ENCODE peak calls at places on chromosomes 7 and 10, in ten cellular contexts. P is breast epithelium, F is Panc1, C is suprapubic skin, B is endothelial cell of umbilical vein, M is HCT116, E is spleen, Q is vagina, V is SK-N-MC, H is K562. K is an unnamed sample. For H3K9me3, the result is how much of the 10 kb centered on the place peaks cover.

GRCh38 chr7:29319719-29320521 is 125.3 kb downstream of the CHN2 start:
- DNase-seq in B (no peak), F (no peak), P (no peak), Q (no peak), E (no peak), H (no peak), M (no peak), V (no peak), C (no peak), K (no peak)

GRCh38 chr7:636396-636795 is 90.1 kb upstream of the DNAAF5 start:
- DNase-seq in E (no peak), Q (no peak), H (peak), M (peak), C (no peak), P (no peak), V (no peak), F (peak), B (no peak), K (no peak)

GRCh38 chr7:152095771-152096170 is 70.3 kb downstream of the GALNT11 start:
- DNase-seq in C (no peak), F (no peak), H (no peak), E (no peak), V (no peak), M (no peak), Q (no peak), P (no peak), B (no peak), K (no peak)

GRCh38 chr7:129780257-129781127 is 169.0 kb downstream of the NRF1 start:
- DNase-seq in Q (no peak), M (peak), V (no peak), E (peak), B (no peak), P (peak), H (peak), F (peak), C (peak), K (no peak)

GRCh38 chr7:18087031-18087686 is 59.5 kb upstream of the PRPS1L1 start:
- DNase-seq in B (peak), E (peak), F (no peak), C (no peak), M (no peak), H (no peak), P (no peak), Q (no peak), V (no peak), K (no peak)

GRCh38 chr10:9209105-9209798 is 1154.8 kb downstream of the GATA3 start:
- DNase-seq in F (peak), C (peak), V (no peak), H (peak), B (peak), Q (no peak), P (peak), M (peak), E (peak), K (no peak)

GRCh38 chr10:75611081-75611971 is 179.9 kb downstream of the LRMDA start:
- DNase-seq in C (no peak), F (no peak), H (no peak), Q (no peak), E (no peak), V (no peak), B (no peak), P (no peak), M (no peak), K (no peak)

GRCh38 chr7:87564290-87564963 is 36.3 kb downstream of the ABCB1 start:
- DNase-seq in F (no peak), B (peak), V (no peak), C (no peak), H (peak), P (no peak), M (peak), Q (no peak), E (no peak), K (no peak)

GRCh38 chr7:158754746-158755444 is 50.3 kb upstream of the NCAPG2 start:
- DNase-seq in V (no peak), M (no peak), B (peak), H (no peak), C (no peak), F (no peak), P (no peak), E (no peak), Q (peak), K (no peak)

GRCh38 chr7:74138334-74138867 is 35.8 kb upstream of the EIF4H start:
- DNase-seq in M (no peak), V (no peak), Q (no peak), C (no peak), P (no peak), B (no peak), F (no peak), H (peak), E (no peak), K (no peak)

GRCh38 chr10:8130973-8131911 is 76.8 kb downstream of the GATA3 start:
- DNase-seq in H (no peak), P (no peak), B (peak), Q (no peak), M (peak), E (no peak), F (peak), C (no peak), V (no peak), K (no peak)

GRCh38 chr10:14153570-14154055 is 177.1 kb downstream of the FRMD4A start:
- DNase-seq in M (no peak), V (no peak), H (peak), C (no peak), E (no peak), Q (no peak), B (no peak), P (no peak), F (no peak), K (no peak)

GRCh38 chr7:77409739-77410545 is 6.2 kb downstream of the GSAP start:
- DNase-seq in E (no peak), C (no peak), V (no peak), Q (no peak), P (no peak), M (no peak), B (no peak), F (no peak), H (no peak), K (no peak)

GRCh38 chr7:111242361-111242760 is 151.4 kb downstream of the LRRN3 start:
- DNase-seq in P (no peak), B (no peak), H (no peak), E (no peak), C (no peak), M (no peak), V (no peak), Q (no peak), F (no peak), K (no peak)

GRCh38 chr10:3363316-3364070 is 190.9 kb upstream of the PITRM1 start:
- DNase-seq in F (no peak), Q (no peak), C (no peak), P (no peak), B (no peak), V (no peak), E (no peak), H (no peak), M (no peak), K (no peak)

GRCh38 chr10:78566216-78567135 is 502.3 kb upstream of the ZMIZ1 start:
- DNase-seq in Q (no peak), F (no peak), C (no peak), H (no peak), V (no peak), E (no peak), B (no peak), P (no peak), M (no peak), K (no peak)

GRCh38 chr10:28738200-28738599 is 60.9 kb downstream of the BAMBI start:
- DNase-seq in P (no peak), Q (no peak), H (peak), B (no peak), C (no peak), V (no peak), M (peak), E (no peak), F (no peak), K (no peak)

GRCh38 chr7:18053177-18053928 is 25.7 kb upstream of the PRPS1L1 start:
- DNase-seq in M (no peak), F (no peak), Q (no peak), H (no peak), B (no peak), C (no peak), V (no peak), E (no peak), P (no peak), K (no peak)

GRCh38 chr7:151168022-151168786 is 710 bp upstream of the GBX1 start:
- DNase-seq in Q (no peak), P (no peak), H (peak), M (no peak), E (no peak), C (no peak), F (no peak), V (no peak), B (no peak), K (no peak)

GRCh38 chr10:6737758-6738463 is 157.8 kb upstream of the PRKCQ start:
- DNase-seq in P (no peak), B (peak), Q (no peak), F (no peak), M (no peak), E (no peak), C (no peak), V (no peak), H (no peak), K (no peak)

GRCh38 chr7:47266799-47267198 is 315.1 kb downstream of the TNS3 start:
- DNase-seq in P (no peak), B (no peak), M (no peak), V (no peak), Q (peak), E (peak), H (peak), C (no peak), F (no peak), K (no peak)

GRCh38 chr7:6545398-6546126 is 5.7 kb downstream of the GRID2IP start:
- DNase-seq in M (no peak), F (no peak), P (no peak), V (no peak), B (no peak), C (no peak), Q (no peak), H (no peak), E (no peak), K (no peak)

GRCh38 chr10:44980309-44981171 is 1.9 kb upstream of the DEPP1 start:
- DNase-seq in C (peak), H (no peak), P (no peak), B (peak), Q (no peak), F (no peak), E (peak), V (no peak), M (no peak), K (no peak)

GRCh38 chr7:43531700-43532099 is 51.2 kb upstream of the STK17A start:
- DNase-seq in V (no peak), P (no peak), H (no peak), E (no peak), F (no peak), B (no peak), M (no peak), C (no peak), Q (no peak), K (no peak)

GRCh38 chr7:143408686-143409551 is at the start of gene EPHA1:
- DNase-seq in B (no peak), E (no peak), Q (no peak), H (peak), C (no peak), F (no peak), M (peak), P (peak), V (no peak), K (no peak)

GRCh38 chr7:130865408-130866236 is 131.6 kb upstream of the KLF14 start:
- DNase-seq in H (peak), Q (no peak), M (no peak), C (no peak), B (peak), E (no peak), P (no peak), F (no peak), V (no peak), K (no peak)

GRCh38 chr10:32167450-32167849 is 111.2 kb upstream of the KIF5B start:
- DNase-seq in F (no peak), E (no peak), M (no peak), V (no peak), B (no peak), H (no peak), Q (no peak), P (no peak), C (no peak), K (no peak)
- H3K27ac ChIP-seq in F (no peak), E (no peak), M (no peak), V (no peak), B (no peak), H (no peak), Q (no peak), P (no peak), C (no peak), K (no peak)

GRCh38 chr7:23833405-23833804 is 123.4 kb downstream of the STK31 start:
- DNase-seq in P (no peak), C (no peak), V (no peak), B (no peak), F (no peak), Q (no peak), E (no peak), M (no peak), H (no peak), K (no peak)
- H3K9me3 ChIP-seq in P (under half), C (under half), V (under half), B (under half), F (under half), Q (under half), E (half or more), M (under half), H (under half), K (under half)

GRCh38 chr10:124942317-124943169 is 620 bp downstream of the ZRANB1 start:
- DNase-seq in E (no peak), V (no peak), B (no peak), C (no peak), H (no peak), Q (no peak), F (no peak), P (no peak), M (no peak), K (no peak)

GRCh38 chr10:124941823-124942222 is at the start of gene ZRANB1:
- DNase-seq in M (no peak), E (no peak), Q (no peak), H (no peak), C (no peak), V (no peak), B (no peak), F (no peak), P (no peak), K (no peak)

GRCh38 chr10:124943301-124944092 is 1.6 kb downstream of the ZRANB1 start:
- DNase-seq in C (no peak), Q (no peak), H (no peak), B (no peak), E (no peak), P (no peak), V (no peak), F (peak), M (peak), K (no peak)

GRCh38 chr10:124946945-124947344 is 5.0 kb downstream of the ZRANB1 start:
- DNase-seq in B (no peak), P (no peak), F (no peak), Q (no peak), M (no peak), E (no peak), V (no peak), C (no peak), H (peak), K (no peak)

DNA sequence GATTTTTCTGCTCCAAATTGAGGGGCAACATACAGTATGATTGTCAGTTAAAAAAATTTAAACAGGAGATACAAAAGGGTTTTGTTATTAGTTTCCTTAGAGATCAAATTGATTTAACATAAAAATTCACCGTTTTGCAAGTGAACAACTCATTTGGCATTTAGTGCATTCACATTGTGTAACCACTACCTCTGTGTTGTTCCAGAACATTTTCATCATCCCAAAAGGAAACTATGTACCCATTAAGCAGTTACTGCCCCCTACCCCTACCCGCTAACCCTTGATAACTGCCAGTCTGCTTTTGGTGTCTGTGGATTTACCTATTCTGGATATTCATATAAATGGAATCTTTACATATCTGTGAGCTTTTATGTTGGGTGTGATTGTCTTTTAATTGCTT is 3.1 kb downstream of the ZRANB1 start:
- DNase-seq in E (no peak), B (no peak), P (no peak), C (no peak), H (no peak), V (no peak), F (no peak), M (no peak), Q (no peak), K (no peak)
- TF ChIP-seq POLR2AphosphoS5 in E (no peak), B (no peak), P (no peak), C (no peak), H (no peak), V (no peak), F (no peak), M (no peak), Q (no peak), K (peak)

GRCh38 chr7:141839256-141839655 is 2.0 kb downstream of the PRSS37 start:
- DNase-seq in E (no peak), M (no peak), H (no peak), V (no peak), B (no peak), C (no peak), Q (no peak), P (no peak), F (no peak), K (no peak)

GRCh38 chr7:141841385-141841784 is at the start of gene PRSS37:
- DNase-seq in P (no peak), H (no peak), C (no peak), E (no peak), V (no peak), B (no peak), F (no peak), M (no peak), Q (no peak), K (no peak)

GRCh38 chr7:141842904-141843303 is 1.6 kb upstream of the PRSS37 start:
- DNase-seq in F (no peak), M (no peak), B (no peak), Q (no peak), E (no peak), V (no peak), C (no peak), H (no peak), P (no peak), K (no peak)

GRCh38 chr7:141838581-141838980 is 2.7 kb downstream of the PRSS37 start:
- DNase-seq in Q (no peak), F (no peak), M (no peak), P (no peak), C (no peak), B (no peak), H (peak), E (no peak), V (no peak), K (no peak)

DNA sequence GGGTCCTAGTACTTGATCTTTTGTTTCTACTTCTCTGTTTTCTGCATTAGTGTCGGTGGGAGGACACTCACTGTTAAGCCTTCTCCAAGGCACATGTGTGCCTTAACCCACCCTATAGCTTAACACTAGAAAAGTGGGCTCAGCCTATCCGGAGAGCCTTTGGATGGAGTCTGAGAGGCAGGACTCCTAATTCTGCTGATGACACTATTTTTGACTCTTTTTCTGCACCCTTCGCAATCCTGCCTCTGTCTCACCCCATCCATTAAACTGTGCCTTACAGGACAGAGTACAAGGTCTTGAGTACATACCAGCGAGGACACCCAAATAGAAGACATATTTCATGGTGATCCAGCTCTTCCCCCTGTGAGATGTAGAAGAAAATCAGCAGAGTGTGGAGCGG is 577 bp downstream of the PRSS37 start:
- DNase-seq in M (no peak), H (no peak), B (no peak), F (no peak), Q (no peak), E (no peak), C (no peak), V (no peak), P (no peak), K (no peak)
- H3K27ac ChIP-seq in M (no peak), H (no peak), B (no peak), F (no peak), Q (no peak), E (no peak), C (no peak), V (no peak), P (no peak), K (no peak)

DNA sequence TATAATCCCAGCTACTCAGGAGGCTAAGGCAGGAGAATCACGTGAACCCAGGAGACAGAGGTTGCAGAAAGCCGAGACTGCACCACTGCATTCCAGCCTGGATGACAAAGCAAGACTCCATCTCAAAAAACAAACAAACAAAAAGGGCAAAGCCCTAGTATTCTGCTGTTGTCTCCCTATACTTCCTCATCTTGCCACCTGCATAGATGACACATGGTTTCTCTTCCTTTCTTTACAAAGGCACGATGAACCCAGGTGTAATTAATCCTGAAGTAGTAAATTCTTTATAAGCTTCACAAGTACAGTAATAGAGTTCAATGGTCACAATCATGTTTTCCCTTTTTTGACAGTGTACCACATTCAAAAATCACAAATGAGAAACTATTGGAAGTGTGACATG is 9.8 kb upstream of the ZNF727 start:
- DNase-seq in P (no peak), C (no peak), M (no peak), F (no peak), H (no peak), B (no peak), V (no peak), E (no peak), Q (no peak), K (no peak)
- H3K9me3 ChIP-seq in P (half or more), C (under half), M (under half), F (under half), H (under half), B (under half), V (under half), E (half or more), Q (under half), K (under half)

DNA sequence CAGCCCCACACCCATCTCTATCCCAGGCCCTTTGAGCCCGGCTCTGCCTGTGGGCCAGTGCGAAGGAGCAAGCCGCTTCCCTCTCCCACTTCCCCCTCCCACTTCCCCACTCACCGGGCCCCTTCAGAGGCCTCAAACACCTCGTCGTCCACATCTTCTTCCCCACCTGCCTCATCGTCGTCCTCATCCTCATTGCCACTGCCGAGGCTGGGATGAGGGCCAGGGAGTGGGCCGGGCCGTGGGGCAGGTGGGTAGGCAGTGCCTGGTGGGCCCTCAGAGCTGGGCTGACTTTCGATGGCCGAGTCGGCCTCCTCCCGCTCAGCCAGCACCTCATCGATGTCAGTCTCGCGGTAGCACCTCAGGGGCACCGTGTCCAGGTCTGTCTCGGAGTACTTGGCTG is 3.8 kb downstream of the PSD start:
- DNase-seq in C (no peak), M (no peak), V (no peak), B (no peak), F (no peak), H (no peak), Q (no peak), E (no peak), P (no peak), K (no peak)
- TF ChIP-seq POLR2AphosphoS5 in C (no peak), M (no peak), V (no peak), B (no peak), F (no peak), H (no peak), Q (no peak), E (no peak), P (no peak), K (no peak)

GRCh38 chr7:126702242-126703016 is 550.3 kb downstream of the GRM8 start:
- DNase-seq in Q (no peak), P (no peak), M (no peak), C (no peak), V (no peak), E (no peak), B (peak), F (no peak), H (peak), K (no peak)
- H3K27ac ChIP-seq in Q (no peak), P (no peak), M (no peak), C (no peak), V (peak), E (no peak), B (no peak), F (no peak), H (peak), K (no peak)

DNA sequence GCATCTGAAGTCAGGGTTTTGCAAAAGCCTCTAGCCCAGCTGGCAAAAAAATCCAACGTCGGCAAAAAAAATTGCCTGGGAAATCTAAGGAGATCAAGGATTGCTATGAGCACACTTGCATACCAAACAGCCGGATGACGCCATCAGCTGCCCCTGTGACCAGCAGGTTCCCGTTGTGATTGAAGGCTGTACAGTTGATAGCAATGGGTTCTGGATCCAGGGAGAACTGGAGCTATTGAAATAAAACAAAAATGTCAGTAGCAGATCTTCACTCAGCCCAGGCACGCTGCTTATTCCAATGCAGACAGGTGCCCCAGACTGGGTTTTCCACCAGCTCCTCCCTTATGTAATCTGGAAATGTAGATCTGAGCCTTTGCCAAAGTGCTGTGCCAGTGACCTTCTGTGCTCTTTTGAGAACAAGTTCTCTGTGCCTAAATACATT is 18.7 kb upstream of the CYREN start:
- DNase-seq in H (no peak), M (no peak), C (no peak), B (no peak), Q (no peak), F (no peak), V (no peak), P (no peak), E (peak), K (no peak)
- H3K9me3 ChIP-seq in H (under half), M (under half), C (under half), B (under half), Q (under half), F (under half), V (under half), P (under half), E (under half), K (under half)

GRCh38 chr7:94509264-94509878 is at the start of gene CASD1:
- DNase-seq in M (no peak), Q (no peak), F (no peak), C (peak), E (no peak), B (peak), P (peak), V (no peak), H (peak), K (no peak)
- TF ChIP-seq POLR2AphosphoS5 in M (no peak), Q (no peak), F (no peak), C (no peak), E (peak), B (no peak), P (no peak), V (peak), H (no peak), K (no peak)

K was measured in esophagus muscularis mucosa.